ENCODE peak calls at places on chromosomes 3 and 15, in nine cellular contexts. V is H1, L is upper lobe of left lung, K is stomach, G is transverse colon, Q is spleen, E is HepG2, S is sigmoid colon, M is breast epithelium. O is an unnamed sample.

GRCh38 chr3:96760956-96761355 is 53.4 kb upstream of the EPHA6 start:
- DNase-seq in Q (no peak), S (no peak), K (no peak), M (no peak), V (no peak), G (no peak), L (no peak), E (no peak), O (no peak)

GRCh38 chr3:10757821-10758130 is 58.3 kb upstream of the SLC6A11 start:
- DNase-seq in L (no peak), G (no peak), V (no peak), Q (no peak), S (no peak), M (no peak), K (no peak), E (no peak), O (no peak)

GRCh38 chr3:73827658-73828313 is 203.0 kb upstream of the PDZRN3 start:
- DNase-seq in Q (no peak), S (no peak), L (no peak), E (no peak), K (no peak), G (peak), M (no peak), V (no peak), O (no peak)

GRCh38 chr3:195139876-195140240 is 131.1 kb downstream of the XXYLT1 start:
- DNase-seq in Q (no peak), E (no peak), V (no peak), G (no peak), L (no peak), M (no peak), S (no peak), K (no peak), O (no peak)

GRCh38 chr3:4674216-4674615 is 181.1 kb downstream of the ITPR1 start:
- DNase-seq in K (no peak), L (no peak), S (no peak), G (no peak), M (no peak), Q (no peak), V (no peak), E (no peak), O (no peak)

GRCh38 chr15:69926011-69926410 is 171.7 kb downstream of the TLE3 start:
- DNase-seq in K (no peak), S (no peak), E (no peak), G (no peak), Q (no peak), V (no peak), L (no peak), M (no peak), O (no peak)

GRCh38 chr3:32181801-32182200 is 56.7 kb upstream of the CMTM8 start:
- DNase-seq in E (no peak), L (no peak), K (no peak), G (no peak), S (no peak), V (no peak), M (no peak), Q (no peak), O (no peak)

GRCh38 chr3:156726456-156726855 is 52.1 kb downstream of the TIPARP start:
- DNase-seq in G (no peak), V (no peak), M (no peak), K (no peak), E (no peak), S (no peak), L (no peak), Q (no peak), O (no peak)

GRCh38 chr3:187684880-187685279 is 14.7 kb upstream of the SST start:
- DNase-seq in E (no peak), L (no peak), K (no peak), G (no peak), M (no peak), S (no peak), Q (no peak), V (no peak), O (no peak)

GRCh38 chr3:13655074-13655913 is 106.4 kb downstream of the FBLN2 start:
- DNase-seq in M (no peak), V (peak), Q (peak), G (peak), K (peak), S (no peak), E (no peak), L (no peak), O (no peak)
- TF ChIP-seq CTCF in M (no peak), V (peak), Q (peak), G (no peak), K (peak), S (peak), E (peak), L (peak), O (no peak)

DNA sequence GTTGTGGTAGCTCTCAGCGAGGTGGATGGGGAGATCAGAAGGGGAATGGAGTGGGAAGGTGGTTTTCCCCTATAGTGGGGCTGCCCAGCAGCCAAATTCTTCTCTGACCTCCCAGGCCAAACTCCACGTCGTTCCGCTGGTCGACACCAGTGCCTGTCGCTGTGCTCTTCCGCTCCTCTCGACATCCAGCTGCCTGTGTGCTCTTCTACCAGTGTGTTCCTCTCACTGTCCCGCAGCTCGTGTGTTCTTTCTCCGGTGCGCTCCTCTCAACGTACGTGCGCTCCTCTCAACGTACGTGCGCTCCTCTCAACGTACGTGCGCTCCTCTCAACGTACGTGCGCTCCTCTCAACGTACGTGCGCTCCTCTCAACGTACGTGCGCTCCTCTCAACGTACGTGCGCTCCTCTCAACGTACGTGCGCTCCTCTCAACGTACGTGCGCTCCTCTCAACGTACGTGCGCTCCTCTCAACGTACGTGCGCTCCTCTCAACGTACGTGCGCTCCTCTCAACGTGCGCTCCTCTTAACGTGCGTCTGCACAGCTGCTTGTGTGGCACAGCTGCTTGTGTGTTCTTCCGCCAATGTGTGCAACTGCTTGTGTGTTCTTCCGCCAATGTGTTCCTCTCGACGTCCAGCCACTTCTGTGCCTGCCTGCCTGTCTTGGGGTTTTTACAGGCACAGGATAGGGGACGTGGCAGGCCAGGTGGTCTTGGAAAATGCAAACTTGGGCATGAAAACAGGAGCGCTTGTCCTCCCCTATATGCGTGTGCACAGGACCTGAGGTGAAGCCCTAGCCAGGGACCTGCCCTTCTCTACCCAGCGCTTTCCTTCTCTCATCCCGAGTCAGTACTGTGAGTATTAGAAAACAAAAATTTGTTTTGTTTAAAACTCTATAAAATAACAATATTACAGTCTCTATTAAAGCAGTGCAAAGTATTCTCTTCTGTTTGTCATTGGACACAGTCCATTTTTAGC is 991.1 kb downstream of the GBE1 start:
- DNase-seq in G (no peak), Q (no peak), K (no peak), S (no peak), E (no peak), L (no peak), M (no peak), V (no peak), O (no peak)
- H3K4me3 ChIP-seq in G (no peak), Q (no peak), K (no peak), S (no peak), E (no peak), L (no peak), M (no peak), V (no peak), O (no peak)

DNA sequence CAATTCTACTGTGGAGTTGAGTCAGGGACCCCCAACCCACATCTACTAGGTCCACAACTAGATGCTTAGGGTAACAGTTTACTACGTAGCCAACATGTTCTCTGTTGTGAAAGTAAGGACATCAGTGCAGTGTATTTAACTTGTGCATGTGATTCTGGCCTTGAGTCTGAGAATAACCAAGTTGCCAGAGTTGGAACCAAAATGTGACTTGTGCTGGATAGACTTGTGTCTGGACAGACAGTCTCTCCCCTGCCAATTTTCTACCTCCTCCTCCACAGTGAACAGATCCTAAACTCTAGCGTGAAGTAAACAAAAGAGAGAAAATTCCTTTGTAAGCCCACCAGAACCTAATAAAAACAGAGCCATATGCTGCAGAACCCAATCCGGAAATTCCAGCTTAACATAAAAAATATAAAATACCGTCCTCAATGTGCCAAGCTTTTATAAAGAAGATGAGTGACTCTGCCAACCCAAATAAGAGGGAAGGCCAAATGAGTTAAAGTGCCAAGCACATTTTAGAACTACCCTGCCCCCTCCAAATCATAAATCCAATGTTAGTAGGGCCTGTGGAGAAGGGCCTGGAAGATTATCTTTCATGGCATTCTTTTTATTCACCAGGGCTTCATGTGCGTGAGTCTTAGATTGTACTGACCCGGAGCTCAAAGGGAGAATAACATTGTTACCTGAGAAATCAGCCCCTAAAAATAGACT is 344.6 kb upstream of the PROK2 start:
- DNase-seq in S (no peak), L (no peak), M (no peak), V (no peak), G (no peak), Q (no peak), K (no peak), E (no peak), O (no peak)
- TF ChIP-seq POLR2AphosphoS5 in S (peak), L (no peak), M (no peak), V (no peak), G (no peak), Q (no peak), K (no peak), E (no peak), O (no peak)

DNA sequence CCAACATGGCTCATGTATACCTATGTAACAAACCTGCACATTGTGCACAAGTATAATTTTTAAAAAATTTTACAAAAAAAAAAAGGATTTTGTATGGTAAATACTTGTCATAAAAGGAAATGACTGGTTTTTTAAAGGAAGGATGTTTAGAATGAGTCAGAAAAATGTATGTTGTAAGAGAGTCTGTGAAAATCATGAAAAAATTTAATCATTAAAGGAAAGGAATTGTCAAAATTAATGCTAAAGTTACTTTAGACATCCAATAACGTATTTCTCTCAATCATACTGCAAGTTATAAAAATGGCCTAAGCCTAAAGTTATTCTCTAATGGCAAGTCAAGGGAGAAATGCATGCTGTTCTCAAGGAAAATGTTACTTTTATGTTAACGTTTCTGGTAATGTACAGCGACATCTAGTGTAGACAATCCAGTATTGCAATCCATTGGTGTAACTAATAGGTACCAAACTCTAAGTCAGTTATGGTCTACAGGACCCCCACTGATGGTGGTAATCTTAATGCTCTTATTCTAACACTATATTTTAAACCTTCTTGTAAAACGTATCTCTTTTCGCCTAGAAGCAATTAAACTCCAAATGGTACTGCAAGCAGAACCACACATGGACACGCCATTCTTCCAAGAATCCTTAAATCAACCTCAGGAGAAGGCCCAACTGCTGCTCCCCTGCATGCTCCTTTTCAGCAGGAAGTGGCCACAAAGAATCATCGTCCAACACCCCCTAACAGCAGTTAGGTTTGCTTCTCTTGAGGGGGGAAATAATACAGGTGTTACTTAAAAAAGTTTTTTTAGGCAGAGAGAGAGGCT is 35.3 kb downstream of the NCEH1 start:
- DNase-seq in G (no peak), Q (no peak), S (no peak), V (no peak), L (no peak), M (no peak), K (no peak), E (peak), O (peak)
- TF ChIP-seq CTCF in G (peak), Q (peak), S (peak), V (peak), L (peak), M (peak), K (peak), E (peak), O (peak)

GRCh38 chr3:63976862-63977180 is 46.5 kb downstream of the PSMD6 start:
- DNase-seq in G (no peak), V (no peak), L (no peak), E (no peak), M (no peak), Q (no peak), S (no peak), K (no peak), O (no peak)

GRCh38 chr3:63977893-63978292 is 45.4 kb downstream of the PSMD6 start:
- DNase-seq in V (no peak), E (no peak), G (no peak), L (no peak), Q (no peak), K (no peak), S (no peak), M (no peak), O (no peak)

GRCh38 chr3:63980830-63981498 is 42.3 kb downstream of the PSMD6 start:
- DNase-seq in Q (no peak), G (no peak), L (no peak), M (no peak), V (no peak), E (no peak), S (no peak), K (no peak), O (no peak)

GRCh38 chr3:63980019-63980418 is 43.3 kb downstream of the PSMD6 start:
- DNase-seq in M (no peak), V (no peak), K (no peak), Q (no peak), L (no peak), S (no peak), G (no peak), E (no peak), O (no peak)

GRCh38 chr3:63979093-63979492 is 44.2 kb downstream of the PSMD6 start:
- DNase-seq in M (peak), L (peak), Q (no peak), V (no peak), S (no peak), E (no peak), G (no peak), K (no peak), O (no peak)
- H3K4me3 ChIP-seq in M (peak), L (no peak), Q (no peak), V (no peak), S (no peak), E (no peak), G (no peak), K (no peak), O (no peak)

GRCh38 chr3:172181936-172182708 is 142.7 kb downstream of the FNDC3B start:
- DNase-seq in E (no peak), K (no peak), Q (no peak), S (no peak), L (peak), V (no peak), G (no peak), M (no peak), O (no peak)
- TF ChIP-seq POLR2AphosphoS5 in E (no peak), K (no peak), Q (no peak), S (no peak), L (no peak), V (no peak), G (no peak), M (no peak), O (no peak)

GRCh38 chr3:22322861-22323260 is 571.9 kb upstream of the ZNF385D start:
- DNase-seq in G (no peak), L (no peak), K (no peak), M (no peak), Q (no peak), V (no peak), S (no peak), E (no peak), O (no peak)

GRCh38 chr3:22326305-22326704 is 575.3 kb upstream of the ZNF385D start:
- DNase-seq in V (no peak), K (no peak), Q (no peak), M (no peak), E (no peak), L (no peak), S (no peak), G (no peak), O (no peak)
- TF ChIP-seq CTCF in V (no peak), K (no peak), Q (no peak), M (no peak), E (no peak), L (no peak), S (no peak), G (no peak), O (no peak)

DNA sequence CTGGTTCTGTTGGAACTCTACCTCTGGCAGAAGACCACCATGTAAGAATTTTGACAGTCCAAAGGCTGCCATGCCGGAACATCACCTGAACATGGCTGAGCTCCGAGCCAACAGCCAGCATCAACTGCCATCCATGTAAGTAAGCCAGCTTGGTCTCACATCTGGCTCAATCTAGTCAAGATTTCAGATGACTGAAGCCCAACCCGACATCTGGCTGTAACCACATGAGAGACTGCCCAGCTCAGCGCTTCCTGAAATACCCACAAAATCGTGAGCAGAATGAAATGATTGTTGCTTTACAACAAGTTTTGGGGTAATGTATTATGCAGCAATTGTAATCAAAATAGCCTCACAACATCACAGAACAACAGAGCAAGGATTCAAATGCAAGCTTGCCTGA is 32.9 kb downstream of the GHSR start:
- DNase-seq in V (no peak), G (no peak), L (no peak), S (no peak), Q (no peak), M (no peak), K (no peak), E (no peak), O (no peak)
- H3K4me3 ChIP-seq in V (no peak), G (no peak), L (no peak), S (no peak), Q (no peak), M (no peak), K (no peak), E (no peak), O (no peak)

GRCh38 chr3:14605070-14605469 is 46.5 kb upstream of the CCDC174 start:
- DNase-seq in S (no peak), Q (no peak), G (no peak), V (no peak), E (no peak), L (no peak), M (no peak), K (peak), O (no peak)
- TF ChIP-seq POLR2AphosphoS5 in S (no peak), Q (no peak), G (no peak), V (no peak), E (no peak), L (no peak), M (no peak), K (no peak), O (no peak)

GRCh38 chr3:51819709-51820406 is 40.8 kb upstream of the IQCF6 start:
- DNase-seq in S (no peak), G (no peak), Q (no peak), K (no peak), E (peak), L (no peak), M (no peak), V (peak), O (no peak)
- TF ChIP-seq CTCF in S (no peak), G (no peak), Q (no peak), K (no peak), E (peak), L (no peak), M (no peak), V (peak), O (peak)

O was measured in HL-60.